ENCODE peak calls at places on chromosomes 13 and 19, in five cellular contexts. I, W, S, P and N are unnamed samples. For H3K9me3 and H3K4me1, the result is how much of the 10 kb centered on the place peaks cover.

GRCh38 chr19:33175886-33176669 is 18.1 kb upstream of the LRP3 start:
- DNase-seq in I (no peak), W (peak), S (peak), P (peak), N (peak)

GRCh38 chr13:51101636-51102218 is 9.3 kb downstream of the C13orf42 start:
- DNase-seq in I (no peak), W (no peak), S (no peak), P (no peak), N (no peak)

GRCh38 chr19:29843180-29844051 is 31.6 kb downstream of the CCNE1 start:
- DNase-seq in I (peak), W (peak), S (peak), P (no peak), N (peak)

GRCh38 chr13:47934371-47934770 is 66.7 kb downstream of the SUCLA2 start:
- DNase-seq in I (no peak), W (no peak), S (no peak), P (no peak), N (no peak)

GRCh38 chr13:43057653-43058317 is 34.4 kb downstream of the DNAJC15 start:
- DNase-seq in I (no peak), W (no peak), S (no peak), P (peak), N (peak)

GRCh38 chr13:71634605-71635443 is 232.2 kb downstream of the DACH1 start:
- DNase-seq in I (no peak), W (no peak), S (no peak), P (peak), N (no peak)

GRCh38 chr13:94112227-94112626 is 367.3 kb downstream of the DCT start:
- DNase-seq in I (no peak), W (no peak), S (no peak), P (peak), N (no peak)

GRCh38 chr19:3270908-3271307 is 46.4 kb downstream of the CELF5 start:
- DNase-seq in I (no peak), W (no peak), S (no peak), P (peak), N (peak)

GRCh38 chr13:26494591-26494990 is 62.9 kb upstream of the WASF3 start:
- DNase-seq in I (no peak), W (no peak), S (no peak), P (no peak), N (no peak)

GRCh38 chr13:73421310-73421912 is 362.6 kb downstream of the KLF5 start:
- DNase-seq in I (no peak), W (no peak), S (no peak), P (no peak), N (no peak)

GRCh38 chr19:37127999-37128820 is 44.3 kb downstream of the ZNF585A start:
- DNase-seq in I (no peak), W (no peak), S (no peak), P (no peak), N (no peak)

DNA sequence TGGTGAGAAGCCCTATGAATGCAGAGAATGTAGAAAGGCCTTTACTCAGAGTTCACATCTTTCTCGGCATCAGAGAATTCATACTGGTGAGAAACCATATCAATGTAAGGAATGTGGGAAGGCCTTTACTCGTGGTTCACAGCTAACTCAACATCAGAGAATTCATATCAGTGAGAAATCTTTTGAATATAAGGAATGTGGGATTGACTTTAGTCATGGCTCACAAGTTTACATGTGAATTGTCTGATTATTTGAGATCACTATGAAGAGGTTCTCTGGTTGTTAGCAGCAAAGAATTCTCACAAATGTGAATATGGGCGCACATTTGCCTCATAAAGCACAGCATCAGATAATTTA is 43.7 kb downstream of the ZNF585A start:
- DNase-seq in I (no peak), W (no peak), S (no peak), P (no peak), N (no peak)
- H3K9me3 ChIP-seq in I (half or more), W (half or more), S (half or more), P (half or more), N (half or more)

DNA sequence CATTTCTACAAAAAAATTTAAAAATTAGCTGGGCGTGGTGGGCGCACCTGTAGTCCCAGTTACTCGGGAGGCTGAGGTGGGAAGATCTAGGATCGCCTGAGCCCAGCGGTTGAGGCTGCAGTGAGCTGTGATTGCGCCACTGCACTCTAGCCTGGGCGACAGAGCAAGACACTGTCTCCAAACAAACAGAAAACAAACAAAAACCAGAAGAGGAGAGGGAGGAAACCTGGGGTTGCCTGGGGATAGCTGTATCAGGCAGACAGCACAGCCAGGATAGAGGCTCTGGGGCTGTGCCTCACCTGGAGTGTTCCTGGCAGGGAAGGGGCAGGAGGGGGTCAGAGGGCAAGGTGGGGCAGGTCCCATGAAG is 2.6 kb upstream of the POLR2E start:
- DNase-seq in I (peak), W (peak), S (no peak), P (no peak), N (no peak)
- H3K4me1 ChIP-seq in I (half or more), W (under half), S (under half), P (under half), N (half or more)

GRCh38 chr19:8256276-8257051 is 47.3 kb downstream of the CERS4 start:
- DNase-seq in I (no peak), W (peak), S (no peak), P (no peak), N (no peak)
- H3K4me3 ChIP-seq in I (no peak), W (no peak), S (no peak), P (no peak), N (no peak)

DNA sequence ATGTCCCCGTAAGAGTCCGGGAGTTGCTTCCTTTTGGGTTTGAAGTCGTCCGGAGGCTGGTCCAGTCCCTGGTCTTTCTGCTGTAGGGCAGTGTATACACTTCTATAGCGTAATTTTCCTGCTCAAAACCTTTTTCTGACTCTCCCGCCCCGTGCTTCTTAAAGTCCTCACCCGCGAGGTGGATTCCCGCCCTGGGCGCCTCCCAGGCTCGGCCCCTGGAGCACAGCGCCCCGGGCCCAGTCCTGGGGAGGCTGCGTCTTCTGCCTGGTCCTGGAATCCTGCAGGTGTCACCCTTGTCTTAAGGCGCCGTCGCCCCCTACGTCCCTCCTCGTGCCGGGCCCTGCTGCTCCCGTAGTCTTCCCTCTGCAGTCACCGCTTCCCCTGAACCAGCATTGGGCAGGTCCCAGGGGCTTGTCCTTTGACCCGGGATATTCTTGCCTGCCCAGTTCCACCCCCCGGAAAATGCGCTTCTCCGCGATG is 34.4 kb upstream of the ZNF808 start:
- DNase-seq in I (no peak), W (no peak), S (no peak), P (no peak), N (no peak)
- H3K9me3 ChIP-seq in I (under half), W (under half), S (half or more), P (under half), N (under half)

GRCh38 chr19:19822148-19822429 is 539 bp upstream of the ZNF506 start:
- DNase-seq in I (no peak), W (no peak), S (no peak), P (peak), N (no peak)

GRCh38 chr19:19820774-19821315 is 705 bp downstream of the ZNF506 start:
- DNase-seq in I (no peak), W (no peak), S (no peak), P (peak), N (no peak)

GRCh38 chr19:19821366-19822147 is at the start of gene ZNF506:
- DNase-seq in I (peak), W (peak), S (peak), P (peak), N (peak)

GRCh38 chr19:19816679-19817078 is 4.9 kb downstream of the ZNF506 start:
- DNase-seq in I (no peak), W (peak), S (no peak), P (no peak), N (no peak)

DNA sequence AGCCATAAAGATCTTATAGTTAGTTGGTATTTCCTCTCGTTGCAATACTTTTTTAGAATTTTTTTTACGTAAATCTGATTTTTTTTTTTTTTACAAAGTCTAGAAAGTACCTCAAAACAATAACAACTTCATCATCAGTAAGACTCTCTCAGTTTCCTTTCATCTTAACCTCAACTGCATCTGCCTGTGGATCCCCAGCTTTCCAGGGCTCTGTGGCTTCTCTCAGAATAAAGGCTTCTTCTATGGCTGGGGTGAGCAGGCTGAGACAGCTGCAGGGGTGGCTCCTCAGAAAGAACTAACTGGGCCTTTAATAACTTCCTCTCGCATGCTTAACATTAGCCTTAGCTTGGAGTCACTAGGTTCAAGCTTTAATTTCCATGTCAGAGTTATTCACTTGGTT is 4.2 kb downstream of the ZNF506 start:
- DNase-seq in I (no peak), W (no peak), S (no peak), P (no peak), N (peak)
- H3K4me1 ChIP-seq in I (under half), W (under half), S (under half), P (under half), N (under half)